ENCODE peak calls at places on chromosomes 16 and 17, in six cellular contexts. C, B, K, N, X and P are unnamed samples.

GRCh38 chr17:3657588-3657869 is 10.8 kb downstream of the TAX1BP3 start:
- DNase-seq in X (no peak), K (no peak), C (no peak), N (no peak), B (no peak), P (no peak)

GRCh38 chr16:84497418-84497817 is 7.0 kb downstream of the MEAK7 start:
- DNase-seq in X (no peak), K (no peak), C (no peak), B (peak; percentile 24), N (no peak), P (no peak)

GRCh38 chr17:15233022-15233805 is 31.9 kb downstream of the PMP22 start:
- DNase-seq in C (peak; percentile 62), K (no peak), B (no peak), X (no peak), N (no peak), P (peak; percentile 12)

GRCh38 chr17:9487406-9487805 is 88.2 kb downstream of the STX8 start:
- DNase-seq in B (peak; percentile 10), X (no peak), C (no peak), K (no peak), N (no peak), P (no peak)

GRCh38 chr16:20401066-20401465 is 3.5 kb downstream of the PDILT start:
- DNase-seq in N (no peak), B (no peak), C (no peak), K (no peak), X (no peak), P (no peak)

GRCh38 chr16:19704321-19705130 is 13.5 kb downstream of the KNOP1 start:
- DNase-seq in C (peak; percentile 49), N (no peak), B (no peak), K (no peak), X (no peak), P (peak; percentile 79)

GRCh38 chr17:35766903-35767510 is 6.3 kb downstream of the C17orf50 start:
- DNase-seq in B (peak; percentile 63), C (peak; percentile 34), N (no peak), X (peak; percentile 62), K (no peak), P (no peak)

GRCh38 chr16:71666264-71666663 is 40.3 kb downstream of the MARVELD3 start:
- DNase-seq in C (no peak), K (no peak), B (no peak), N (no peak), X (no peak), P (no peak)

GRCh38 chr16:87053016-87053982 is 263.9 kb downstream of the C16orf95 start:
- DNase-seq in C (no peak), K (no peak), N (no peak), X (no peak), B (no peak), P (no peak)

GRCh38 chr16:85347213-85347591 is 234.9 kb upstream of the CIBAR2 start:
- DNase-seq in C (no peak), K (no peak), B (no peak), N (no peak), X (no peak), P (no peak)

GRCh38 chr17:29918922-29919856 is 10.8 kb downstream of the SSH2 start:
- DNase-seq in N (no peak), B (no peak), K (no peak), C (peak; percentile 54), X (no peak), P (peak; percentile 39)

GRCh38 chr17:78476973-78477372 is 98.5 kb downstream of the PGS1 start:
- DNase-seq in X (no peak), B (no peak), K (no peak), C (peak; percentile 76), N (no peak), P (no peak)

GRCh38 chr16:67393111-67393789 is at the start of gene TPPP3:
- DNase-seq in B (peak; percentile 71), C (peak; percentile 32), K (no peak), X (peak; percentile 89), N (peak; percentile 94), P (peak; percentile 92)

GRCh38 chr16:73253922-73254480 is 206.1 kb upstream of the ZFHX3 start:
- DNase-seq in N (no peak), B (no peak), X (no peak), K (no peak), C (no peak), P (no peak)

GRCh38 chr16:66322174-66322573 is 44.3 kb upstream of the CDH5 start:
- DNase-seq in N (no peak), X (no peak), B (no peak), C (no peak), K (no peak), P (no peak)

GRCh38 chr16:1532081-1532760 is 1.2 kb upstream of the TMEM204 start:
- DNase-seq in B (no peak), N (peak; percentile 76), K (no peak), C (no peak), X (peak; percentile 52), P (no peak)

GRCh38 chr16:75080205-75081029 is 36.2 kb downstream of the LDHD start:
- DNase-seq in N (no peak), B (no peak), K (no peak), C (peak; percentile 27), X (no peak), P (no peak)

GRCh38 chr17:58537266-58537665 is 22.8 kb upstream of the MTMR4 start:
- DNase-seq in X (no peak), B (no peak), N (no peak), K (no peak), C (no peak), P (no peak)

GRCh38 chr16:87066695-87067556 is 250.3 kb downstream of the C16orf95 start:
- DNase-seq in K (no peak), X (no peak), B (no peak), N (no peak), C (no peak), P (no peak)

GRCh38 chr16:3598236-3598635 is 13.2 kb downstream of the SLX4 start:
- DNase-seq in N (no peak), B (no peak), K (no peak), C (no peak), X (no peak), P (no peak)

GRCh38 chr16:50523710-50524109 is 24.5 kb upstream of the NKD1 start:
- DNase-seq in N (no peak), C (no peak), B (peak; percentile 28), K (no peak), X (no peak), P (no peak)

GRCh38 chr16:81610936-81611335 is 166.3 kb downstream of the CMIP start:
- DNase-seq in C (no peak), K (no peak), X (no peak), B (no peak), N (no peak), P (no peak)

GRCh38 chr17:37079735-37080134 is 131.0 kb downstream of the AATF start:
- DNase-seq in B (no peak), X (no peak), C (peak; percentile 48), K (no peak), N (no peak), P (no peak)

GRCh38 chr16:22313141-22313781 is 16.1 kb downstream of the POLR3E start:
- DNase-seq in X (no peak), K (no peak), N (peak; percentile 7), B (peak; percentile 33), C (no peak), P (no peak)

GRCh38 chr17:28187931-28188330 is 131.1 kb upstream of the TMEM97 start:
- DNase-seq in N (no peak), C (no peak), K (no peak), B (no peak), X (no peak), P (no peak)
- H3K36me3 ChIP-seq in N (no peaks in the 10 kb centered on the region), C (peaks cover 3% of the 10 kb centered on the region), K (no peaks in the 10 kb centered on the region), B (no peaks in the 10 kb centered on the region), X (no peaks in the 10 kb centered on the region), P (peaks cover 85% of the 10 kb centered on the region)

GRCh38 chr17:66713533-66714042 is 121.3 kb upstream of the CACNG5 start:
- DNase-seq in K (no peak), X (no peak), C (no peak), B (no peak), N (no peak), P (no peak)

GRCh38 chr17:66712453-66712852 is 122.5 kb upstream of the CACNG5 start:
- DNase-seq in X (no peak), N (no peak), C (no peak), K (no peak), B (no peak), P (no peak)

GRCh38 chr17:66711403-66711802 is 123.5 kb upstream of the CACNG5 start:
- DNase-seq in N (no peak), X (no peak), B (no peak), C (no peak), K (no peak), P (no peak)

GRCh38 chr17:66714046-66715023 is 120.6 kb upstream of the CACNG5 start:
- DNase-seq in K (no peak), C (no peak), X (no peak), N (no peak), B (no peak), P (no peak)

GRCh38 chr17:66711936-66712335 is 123.0 kb upstream of the CACNG5 start:
- DNase-seq in K (no peak), B (no peak), C (peak; percentile 53), X (peak; percentile 90), N (no peak), P (no peak)
- H3K27me3 ChIP-seq in K (no peaks in the 10 kb centered on the region), B (no peaks in the 10 kb centered on the region), C (no peaks in the 10 kb centered on the region), X (no peaks in the 10 kb centered on the region), N (no peaks in the 10 kb centered on the region), P (no peaks in the 10 kb centered on the region)

DNA sequence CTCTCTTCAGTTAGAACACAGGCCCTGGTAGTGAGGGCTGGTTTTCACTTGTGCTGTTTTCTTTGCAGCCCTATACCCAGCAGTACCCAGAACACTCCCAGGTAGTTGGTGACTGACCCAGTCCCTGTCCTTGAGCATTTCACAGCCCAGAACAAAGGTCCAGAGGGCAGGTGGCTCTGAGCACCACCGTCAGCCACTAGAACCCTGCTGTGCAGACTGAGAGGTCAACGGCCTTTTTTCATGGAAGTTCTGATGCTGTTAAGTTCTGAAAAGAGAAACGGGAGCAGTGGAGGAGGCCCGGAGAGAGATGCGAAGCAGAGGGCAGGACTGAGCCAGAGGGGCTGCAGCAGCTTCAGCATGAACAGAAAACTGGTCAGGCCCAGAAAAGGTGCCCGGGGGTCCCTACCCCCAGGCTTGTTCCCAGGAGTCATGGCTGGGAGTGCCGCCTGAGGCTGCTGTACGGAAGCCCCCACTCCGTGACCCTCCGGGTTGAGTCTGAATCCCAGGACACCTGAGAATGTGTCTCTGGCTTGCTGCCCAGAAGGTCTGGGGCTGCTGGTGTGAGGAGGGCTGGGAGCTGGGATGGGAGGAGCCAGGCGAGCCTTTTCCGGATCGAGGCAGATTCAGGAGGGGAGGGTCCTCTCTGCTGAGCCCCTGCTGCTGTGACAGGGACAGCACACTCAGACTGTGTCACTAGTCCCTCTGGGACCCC is 8.7 kb downstream of the ZNF276 start:
- DNase-seq in C (no peak), N (no peak), X (no peak), B (peak; percentile 83), K (no peak), P (no peak)
- H3K36me3 ChIP-seq in C (peaks cover 11% of the 10 kb centered on the region), N (no peaks in the 10 kb centered on the region), X (peaks cover 19% of the 10 kb centered on the region), B (peaks cover 61% of the 10 kb centered on the region), K (peaks cover 36% of the 10 kb centered on the region), P (peaks cover 91% of the 10 kb centered on the region)

DNA sequence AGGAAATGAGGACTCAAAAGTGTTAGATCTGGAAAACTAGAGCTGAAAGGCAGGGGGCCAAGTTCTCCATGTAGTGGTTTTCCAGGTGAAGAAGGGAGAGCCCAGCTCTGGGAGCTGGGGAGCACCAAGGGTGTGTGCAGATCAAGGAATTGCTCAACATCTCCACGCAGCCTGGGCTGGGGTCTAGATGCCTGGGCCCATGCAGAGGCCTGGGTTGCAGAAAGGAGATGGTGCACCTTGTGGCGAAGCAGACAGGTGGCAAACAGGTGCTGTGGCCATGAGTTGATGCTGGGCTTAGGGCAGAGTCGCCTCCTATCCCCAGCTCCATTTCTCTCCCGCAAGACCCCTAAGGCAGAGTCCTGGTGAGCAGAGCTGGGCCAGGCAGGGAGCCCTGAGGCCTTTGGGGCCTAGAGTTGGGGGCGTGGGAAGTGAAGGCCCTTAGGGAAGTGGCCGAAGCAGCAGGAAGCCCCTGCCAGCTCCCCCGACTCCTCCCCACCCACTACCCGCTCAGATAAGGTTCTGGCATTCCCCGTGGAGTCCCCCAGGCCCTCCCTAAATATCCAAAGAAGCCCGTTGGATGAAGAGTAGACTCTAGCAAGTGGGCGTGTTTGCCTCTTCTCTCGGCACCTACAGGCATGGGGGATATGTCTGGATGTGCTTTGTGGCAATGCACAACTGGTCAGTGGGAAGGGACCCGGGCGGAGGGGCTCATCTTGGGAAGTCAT is 777 bp downstream of the FOXN1 start:
- DNase-seq in B (no peak), N (no peak), K (no peak), C (no peak), X (no peak), P (no peak)
- H3K27me3 ChIP-seq in B (no peaks in the 10 kb centered on the region), N (no peaks in the 10 kb centered on the region), K (peaks cover 1% of the 10 kb centered on the region), C (no peaks in the 10 kb centered on the region), X (no peaks in the 10 kb centered on the region), P (peaks cover 66% of the 10 kb centered on the region)